ENCODE peak calls at places on chromosome 22, in eight cellular contexts. One of them, this sample, is unnamed.

GRCh38 chr22:40176921-40177737 is 596 bp upstream of the TNRC6B start:
- DNase-seq in bronchial epithelial cell: peak; percentile 68
- DNase-seq in dorsolateral prefrontal cortex: no peak
- DNase-seq in A549: peak; percentile 49
- DNase-seq in OCI-LY7: peak; percentile 68
- DNase-seq in stomach: peak; percentile 32
- DNase-seq in heart left ventricle: no peak
- DNase-seq in fibroblast of mammary gland: peak; percentile 74
- DNase-seq in this sample: no peak

GRCh38 chr22:30920407-30920806 is 48.2 kb downstream of the MORC2 start:
- DNase-seq in bronchial epithelial cell: peak; percentile 33
- DNase-seq in dorsolateral prefrontal cortex: peak; percentile 84
- DNase-seq in A549: peak; percentile 70
- DNase-seq in OCI-LY7: peak; percentile 82
- DNase-seq in stomach: peak; percentile 79
- DNase-seq in heart left ventricle: peak; percentile 81
- DNase-seq in fibroblast of mammary gland: peak; percentile 60
- DNase-seq in this sample: no peak

GRCh38 chr22:47165998-47166397 is 403.5 kb downstream of the TBC1D22A start:
- DNase-seq in bronchial epithelial cell: no peak
- DNase-seq in dorsolateral prefrontal cortex: no peak
- DNase-seq in A549: no peak
- DNase-seq in OCI-LY7: no peak
- DNase-seq in stomach: no peak
- DNase-seq in heart left ventricle: no peak
- DNase-seq in fibroblast of mammary gland: no peak
- DNase-seq in this sample: peak; percentile 26

GRCh38 chr22:22721681-22722309 is 77.4 kb downstream of the GGTLC2 start:
- DNase-seq in bronchial epithelial cell: peak; percentile 63
- DNase-seq in dorsolateral prefrontal cortex: no peak
- DNase-seq in A549: no peak
- DNase-seq in OCI-LY7: no peak
- DNase-seq in stomach: no peak
- DNase-seq in heart left ventricle: no peak
- DNase-seq in fibroblast of mammary gland: peak; percentile 96
- DNase-seq in this sample: no peak

GRCh38 chr22:49524362-49524761 is 303.3 kb downstream of the BRD1 start:
- DNase-seq in bronchial epithelial cell: no peak
- DNase-seq in dorsolateral prefrontal cortex: no peak
- DNase-seq in A549: no peak
- DNase-seq in OCI-LY7: no peak
- DNase-seq in stomach: no peak
- DNase-seq in heart left ventricle: no peak
- DNase-seq in fibroblast of mammary gland: no peak
- DNase-seq in this sample: no peak

GRCh38 chr22:41976961-41977566 is 7.8 kb downstream of the SEPTIN3 start:
- DNase-seq in bronchial epithelial cell: no peak
- DNase-seq in dorsolateral prefrontal cortex: peak; percentile 41
- DNase-seq in A549: no peak
- DNase-seq in OCI-LY7: no peak
- DNase-seq in stomach: no peak
- DNase-seq in heart left ventricle: no peak
- DNase-seq in fibroblast of mammary gland: no peak
- DNase-seq in this sample: no peak

GRCh38 chr22:35894937-35895708 is 133.5 kb downstream of the RBFOX2 start:
- DNase-seq in bronchial epithelial cell: peak; percentile 97
- DNase-seq in dorsolateral prefrontal cortex: no peak
- DNase-seq in A549: peak; percentile 37
- DNase-seq in OCI-LY7: peak; percentile 61
- DNase-seq in stomach: no peak
- DNase-seq in heart left ventricle: peak; percentile 48
- DNase-seq in fibroblast of mammary gland: peak; percentile 79
- DNase-seq in this sample: no peak

GRCh38 chr22:23183107-23183698 is 2.9 kb downstream of the BCR start:
- DNase-seq in bronchial epithelial cell: peak; percentile 51
- DNase-seq in dorsolateral prefrontal cortex: peak; percentile 83
- DNase-seq in A549: no peak
- DNase-seq in OCI-LY7: peak; percentile 43
- DNase-seq in stomach: peak; percentile 70
- DNase-seq in heart left ventricle: peak; percentile 63
- DNase-seq in fibroblast of mammary gland: peak; percentile 45
- DNase-seq in this sample: no peak

DNA sequence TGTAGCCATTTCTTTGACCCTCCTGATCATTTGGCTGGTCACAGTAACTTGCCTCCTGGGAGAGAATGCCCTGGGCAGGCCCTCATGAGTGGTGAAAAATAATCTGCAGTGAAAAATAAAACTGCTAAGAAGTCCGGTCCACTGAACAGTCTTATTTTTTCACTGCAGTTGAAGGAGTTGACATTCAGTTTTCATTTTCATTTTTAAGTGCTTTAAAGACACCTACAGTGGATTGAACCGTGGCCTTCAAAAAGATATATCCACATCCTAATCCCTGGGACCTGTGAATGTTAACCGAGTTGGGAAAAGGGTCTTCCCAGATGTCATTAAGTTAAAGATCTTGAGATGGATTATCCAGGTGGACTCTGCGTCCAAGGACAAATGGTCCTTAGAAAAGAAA is 153.6 kb upstream of the GRK3 start:
- DNase-seq in bronchial epithelial cell: no peak
- DNase-seq in dorsolateral prefrontal cortex: no peak
- DNase-seq in A549: no peak
- DNase-seq in OCI-LY7: no peak
- DNase-seq in stomach: no peak
- DNase-seq in heart left ventricle: no peak
- DNase-seq in fibroblast of mammary gland: no peak
- DNase-seq in this sample: no peak
- H3K4me3 ChIP-seq in bronchial epithelial cell: no peak overlapping the region
- H3K4me3 ChIP-seq in dorsolateral prefrontal cortex: no peak overlapping the region
- H3K4me3 ChIP-seq in A549: no peak overlapping the region
- H3K4me3 ChIP-seq in OCI-LY7: no peak overlapping the region
- H3K4me3 ChIP-seq in stomach: no peak overlapping the region
- H3K4me3 ChIP-seq in heart left ventricle: no peak overlapping the region
- H3K4me3 ChIP-seq in fibroblast of mammary gland: no peak overlapping the region
- H3K4me3 ChIP-seq in this sample: no peak overlapping the region

GRCh38 chr22:37318255-37319109 is 36.2 kb downstream of the CYTH4 start:
- DNase-seq in bronchial epithelial cell: no peak
- DNase-seq in dorsolateral prefrontal cortex: no peak
- DNase-seq in A549: no peak
- DNase-seq in OCI-LY7: no peak
- DNase-seq in stomach: no peak
- DNase-seq in heart left ventricle: no peak
- DNase-seq in fibroblast of mammary gland: no peak
- DNase-seq in this sample: no peak
- TF ChIP-seq CTCF in bronchial epithelial cell: no peak
- TF ChIP-seq CTCF in dorsolateral prefrontal cortex: no peak
- TF ChIP-seq CTCF in A549: peak; percentile 28
- TF ChIP-seq CTCF in OCI-LY7: no peak
- TF ChIP-seq CTCF in stomach: no peak
- TF ChIP-seq CTCF in heart left ventricle: no peak
- TF ChIP-seq CTCF in fibroblast of mammary gland: no peak
- TF ChIP-seq CTCF in this sample: no peak

DNA sequence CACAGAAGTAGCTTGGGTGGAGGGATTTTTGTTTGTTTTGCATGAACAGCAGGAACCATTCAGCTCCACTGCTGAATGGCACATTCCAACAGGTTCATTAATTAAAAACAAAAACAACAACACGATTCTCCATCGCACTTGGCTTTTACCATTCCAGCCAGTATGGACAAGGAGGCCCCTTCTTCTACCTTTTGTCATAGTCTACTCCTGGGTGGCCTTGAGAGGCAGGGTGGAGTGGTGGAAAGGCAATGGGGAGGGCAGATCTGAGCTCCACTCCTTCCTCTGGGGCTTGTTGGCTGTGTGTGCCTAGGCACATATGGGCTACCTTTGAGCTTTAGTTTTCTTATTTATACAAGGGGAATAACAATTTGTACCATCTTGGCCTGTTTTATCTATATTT is 4.8 kb downstream of the TIMP3 start:
- DNase-seq in bronchial epithelial cell: no peak
- DNase-seq in dorsolateral prefrontal cortex: no peak
- DNase-seq in A549: no peak
- DNase-seq in OCI-LY7: no peak
- DNase-seq in stomach: no peak
- DNase-seq in heart left ventricle: no peak
- DNase-seq in fibroblast of mammary gland: no peak
- DNase-seq in this sample: no peak
- H3K4me3 ChIP-seq in bronchial epithelial cell: no peak overlapping the region
- H3K4me3 ChIP-seq in dorsolateral prefrontal cortex: no peak overlapping the region
- H3K4me3 ChIP-seq in A549: no peak overlapping the region
- H3K4me3 ChIP-seq in OCI-LY7: no peak overlapping the region
- H3K4me3 ChIP-seq in stomach: peak overlapping the region; percentile 70
- H3K4me3 ChIP-seq in heart left ventricle: no peak overlapping the region
- H3K4me3 ChIP-seq in fibroblast of mammary gland: no peak overlapping the region
- H3K4me3 ChIP-seq in this sample: peak overlapping the region; percentile 94

DNA sequence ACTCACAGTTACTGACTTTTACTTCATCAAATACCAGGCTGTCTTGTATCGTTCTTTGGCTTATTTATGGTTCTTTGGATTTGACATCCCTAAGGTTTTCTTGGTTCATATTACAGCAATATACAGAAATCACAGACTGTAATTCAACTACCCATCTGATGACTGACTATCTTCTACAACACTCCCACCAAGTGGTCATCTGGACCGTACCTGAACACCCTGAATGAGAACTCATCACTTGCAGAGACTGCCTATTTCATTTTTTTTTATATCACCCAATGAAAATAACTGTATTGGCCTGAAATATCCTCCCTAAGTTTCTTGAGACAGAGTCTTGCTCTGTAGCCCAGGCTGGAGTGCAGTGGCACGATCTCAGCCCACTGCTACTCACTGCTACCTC is 9.5 kb upstream of the UPB1 start:
- DNase-seq in bronchial epithelial cell: no peak
- DNase-seq in dorsolateral prefrontal cortex: no peak
- DNase-seq in A549: peak; percentile 18
- DNase-seq in OCI-LY7: peak; percentile 54
- DNase-seq in stomach: no peak
- DNase-seq in heart left ventricle: no peak
- DNase-seq in fibroblast of mammary gland: no peak
- DNase-seq in this sample: no peak
- TF ChIP-seq CTCF in bronchial epithelial cell: no peak
- TF ChIP-seq CTCF in dorsolateral prefrontal cortex: no peak
- TF ChIP-seq CTCF in A549: peak; percentile 11
- TF ChIP-seq CTCF in OCI-LY7: peak; percentile 70
- TF ChIP-seq CTCF in stomach: no peak
- TF ChIP-seq CTCF in heart left ventricle: peak; percentile 66
- TF ChIP-seq CTCF in fibroblast of mammary gland: no peak
- TF ChIP-seq CTCF in this sample: no peak

GRCh38 chr22:46156031-46156430 is 5.7 kb downstream of the PPARA start:
- DNase-seq in bronchial epithelial cell: no peak
- DNase-seq in dorsolateral prefrontal cortex: no peak
- DNase-seq in A549: no peak
- DNase-seq in OCI-LY7: no peak
- DNase-seq in stomach: peak; percentile 11
- DNase-seq in heart left ventricle: no peak
- DNase-seq in fibroblast of mammary gland: no peak
- DNase-seq in this sample: no peak

GRCh38 chr22:46149493-46149997 is 781 bp upstream of the PPARA start:
- DNase-seq in bronchial epithelial cell: no peak
- DNase-seq in dorsolateral prefrontal cortex: peak; percentile 45
- DNase-seq in A549: no peak
- DNase-seq in OCI-LY7: peak; percentile 10
- DNase-seq in stomach: peak; percentile 75
- DNase-seq in heart left ventricle: peak; percentile 80
- DNase-seq in fibroblast of mammary gland: no peak
- DNase-seq in this sample: peak; percentile 87

GRCh38 chr22:46150615-46151423 is 493 bp downstream of the PPARA start:
- DNase-seq in bronchial epithelial cell: no peak
- DNase-seq in dorsolateral prefrontal cortex: no peak
- DNase-seq in A549: no peak
- DNase-seq in OCI-LY7: peak; percentile 13
- DNase-seq in stomach: peak; percentile 41
- DNase-seq in heart left ventricle: peak; percentile 62
- DNase-seq in fibroblast of mammary gland: no peak
- DNase-seq in this sample: no peak

GRCh38 chr22:46149998-46150549 is at the start of gene PPARA:
- DNase-seq in bronchial epithelial cell: peak; percentile 23
- DNase-seq in dorsolateral prefrontal cortex: peak; percentile 76
- DNase-seq in A549: peak; percentile 51
- DNase-seq in OCI-LY7: peak; percentile 83
- DNase-seq in stomach: peak; percentile 95
- DNase-seq in heart left ventricle: peak; percentile 95
- DNase-seq in fibroblast of mammary gland: peak; percentile 56
- DNase-seq in this sample: peak; percentile 92

DNA sequence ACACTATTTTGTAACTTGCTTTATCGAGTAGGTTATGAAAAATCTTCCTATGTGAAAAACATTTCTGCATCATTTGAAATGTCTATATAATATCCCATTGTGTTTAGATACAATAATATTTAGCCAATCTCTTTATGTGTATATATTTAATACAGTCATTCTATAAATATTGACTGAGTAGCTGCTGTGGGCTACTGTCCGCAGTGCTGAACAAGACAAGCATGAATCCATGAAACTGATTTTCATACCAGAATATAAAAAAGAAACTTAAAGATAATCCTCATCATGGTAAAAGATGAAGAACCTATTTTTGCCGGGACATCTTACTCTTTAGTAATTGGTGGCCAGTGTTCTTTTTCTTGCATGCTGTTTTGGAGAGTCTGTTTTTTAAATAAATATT is 3.6 kb downstream of the PPARA start:
- DNase-seq in bronchial epithelial cell: no peak
- DNase-seq in dorsolateral prefrontal cortex: no peak
- DNase-seq in A549: no peak
- DNase-seq in OCI-LY7: no peak
- DNase-seq in stomach: no peak
- DNase-seq in heart left ventricle: no peak
- DNase-seq in fibroblast of mammary gland: no peak
- DNase-seq in this sample: no peak
- H3K4me3 ChIP-seq in bronchial epithelial cell: no peak overlapping the region
- H3K4me3 ChIP-seq in dorsolateral prefrontal cortex: no peak overlapping the region
- H3K4me3 ChIP-seq in A549: no peak overlapping the region
- H3K4me3 ChIP-seq in OCI-LY7: no peak overlapping the region
- H3K4me3 ChIP-seq in stomach: no peak overlapping the region
- H3K4me3 ChIP-seq in heart left ventricle: no peak overlapping the region
- H3K4me3 ChIP-seq in fibroblast of mammary gland: no peak overlapping the region
- H3K4me3 ChIP-seq in this sample: no peak overlapping the region

DNA sequence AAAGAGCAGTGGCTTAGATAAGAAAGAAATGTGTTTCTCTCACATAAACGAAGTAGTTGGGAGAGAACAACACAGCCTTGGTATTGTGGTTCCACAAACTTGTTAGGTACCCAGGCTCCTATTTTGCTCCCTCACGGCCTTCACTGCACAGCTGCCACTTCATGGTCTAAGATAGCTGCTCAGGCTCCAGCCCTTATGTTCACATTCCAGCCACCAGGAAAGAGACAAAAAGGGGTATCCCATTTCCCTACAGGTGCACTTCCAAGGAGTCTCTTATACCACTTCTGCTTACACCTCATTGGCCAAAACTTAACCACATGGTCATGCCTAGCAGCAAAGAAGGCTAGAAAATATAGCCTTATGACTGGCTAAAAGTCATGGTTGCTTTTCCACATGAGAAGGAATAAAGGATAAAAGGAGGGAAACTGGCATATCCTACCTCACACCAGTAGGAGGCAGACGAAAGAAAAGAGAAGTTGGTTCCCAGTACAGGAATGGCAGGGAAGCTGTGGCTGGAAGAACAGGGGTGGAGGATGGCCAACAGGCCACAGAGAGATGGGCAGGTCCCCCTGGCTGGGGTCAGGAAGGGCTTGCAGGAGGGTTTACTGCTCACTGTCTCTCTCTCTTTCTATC is 5.4 kb upstream of the HDHD5 start:
- DNase-seq in bronchial epithelial cell: no peak
- DNase-seq in dorsolateral prefrontal cortex: no peak
- DNase-seq in A549: peak; percentile 24
- DNase-seq in OCI-LY7: no peak
- DNase-seq in stomach: no peak
- DNase-seq in heart left ventricle: no peak
- DNase-seq in fibroblast of mammary gland: peak; percentile 14
- DNase-seq in this sample: no peak
- TF ChIP-seq CTCF in bronchial epithelial cell: peak; percentile 12
- TF ChIP-seq CTCF in dorsolateral prefrontal cortex: no peak
- TF ChIP-seq CTCF in A549: no peak
- TF ChIP-seq CTCF in OCI-LY7: peak; percentile 46
- TF ChIP-seq CTCF in stomach: no peak
- TF ChIP-seq CTCF in heart left ventricle: no peak
- TF ChIP-seq CTCF in fibroblast of mammary gland: peak; percentile 38
- TF ChIP-seq CTCF in this sample: no peak

This sample was measured in coronary artery.